ENCODE peak calls at places on chromosome 6, in ten cellular contexts. E is aorta, P is Right ventricle myocardium inferior, C is fibroblast of the conjunctiva, Y is NCI-H2029, H is NCI-H510A, R is germinal center, A is neural progenitor cell, Z is HS-27A, B is gastrocnemius medialis. K is an unnamed sample.

GRCh38 chr6:118739976-118740771 is 88.8 kb upstream of the CEP85L start:
- DNase-seq in P (no peak), A (no peak), Y (no peak), E (no peak), H (no peak), Z (peak), B (no peak), R (no peak), C (no peak), K (no peak)

GRCh38 chr6:121504227-121504626 is 68.8 kb downstream of the GJA1 start:
- DNase-seq in H (no peak), A (no peak), C (peak), E (no peak), Y (no peak), B (no peak), P (no peak), R (no peak), Z (no peak), K (no peak)

GRCh38 chr6:16438677-16439615 is 200.6 kb downstream of the GMPR start:
- DNase-seq in A (no peak), Y (no peak), E (no peak), H (no peak), C (peak), Z (peak), P (no peak), B (no peak), R (no peak), K (no peak)

GRCh38 chr6:1738682-1739081 is 129.0 kb downstream of the FOXC1 start:
- DNase-seq in R (no peak), E (no peak), C (no peak), H (no peak), A (no peak), B (no peak), Y (no peak), Z (no peak), P (no peak), K (no peak)

GRCh38 chr6:116019428-116019827 is 41.3 kb downstream of the FRK start:
- DNase-seq in B (no peak), A (no peak), C (no peak), Z (no peak), E (no peak), H (no peak), R (peak), Y (no peak), P (no peak), K (no peak)

GRCh38 chr6:98560418-98560817 is 274.0 kb upstream of the POU3F2 start:
- DNase-seq in P (no peak), C (no peak), R (no peak), H (no peak), Z (no peak), A (no peak), B (no peak), E (no peak), Y (no peak), K (no peak)

GRCh38 chr6:52577022-52577777 is at the start of gene TRAM2:
- DNase-seq in B (peak), C (peak), R (peak), P (peak), Y (peak), E (peak), A (peak), H (peak), Z (peak), K (peak)

GRCh38 chr6:142842423-142843261 is 102.3 kb downstream of the HIVEP2 start:
- DNase-seq in P (no peak), R (no peak), Y (no peak), C (no peak), B (no peak), A (no peak), E (no peak), Z (no peak), H (no peak), K (no peak)

GRCh38 chr6:132511159-132511835 is 1.6 kb downstream of the STX7 start:
- DNase-seq in C (no peak), Z (no peak), R (no peak), E (peak), P (no peak), B (peak), H (no peak), A (no peak), Y (no peak), K (no peak)

GRCh38 chr6:85810558-85810957 is 167.9 kb upstream of the SYNCRIP start:
- DNase-seq in Z (no peak), H (no peak), E (no peak), C (no peak), B (no peak), P (no peak), R (no peak), A (no peak), Y (no peak), K (no peak)

GRCh38 chr6:38776515-38776914 is 61.4 kb downstream of the DNAH8 start:
- DNase-seq in E (no peak), P (no peak), R (no peak), Z (no peak), A (no peak), C (no peak), H (no peak), B (no peak), Y (no peak), K (no peak)

GRCh38 chr6:104414723-104415122 is 445.0 kb downstream of the HACE1 start:
- DNase-seq in C (no peak), P (no peak), Y (no peak), B (no peak), R (no peak), H (no peak), A (no peak), E (no peak), Z (no peak), K (no peak)

GRCh38 chr6:131159578-131159977 is 24.3 kb downstream of the AKAP7 start:
- DNase-seq in B (no peak), Z (no peak), R (no peak), C (peak), A (no peak), E (no peak), H (no peak), Y (no peak), P (no peak), K (peak)

GRCh38 chr6:74826318-74826717 is 379.5 kb downstream of the COL12A1 start:
- DNase-seq in B (no peak), R (no peak), Y (no peak), Z (no peak), A (no peak), E (no peak), C (no peak), P (no peak), H (no peak), K (no peak)

GRCh38 chr6:32842021-32842650 is 1.7 kb downstream of the PSMB8 start:
- DNase-seq in E (no peak), H (no peak), P (no peak), B (no peak), Z (no peak), Y (no peak), R (no peak), A (no peak), C (no peak), K (no peak)

GRCh38 chr6:52324239-52324638 is 37.7 kb upstream of the PAQR8 start:
- DNase-seq in Z (no peak), C (no peak), B (no peak), P (no peak), H (no peak), E (no peak), Y (no peak), R (no peak), A (no peak), K (no peak)

GRCh38 chr6:150266309-150266708 is 102.5 kb upstream of the IYD start:
- DNase-seq in B (no peak), Z (no peak), H (no peak), C (no peak), E (no peak), Y (no peak), P (no peak), R (no peak), A (no peak), K (no peak)

GRCh38 chr6:75130784-75131183 is 75.1 kb downstream of the COL12A1 start:
- DNase-seq in H (no peak), B (peak), Z (no peak), P (no peak), Y (no peak), C (peak), R (no peak), E (no peak), A (no peak), K (no peak)

GRCh38 chr6:16049178-16049577 is 79.7 kb upstream of the MYLIP start:
- DNase-seq in R (no peak), A (no peak), C (no peak), Y (no peak), E (no peak), Z (peak), H (no peak), P (no peak), B (no peak), K (no peak)

GRCh38 chr6:151060096-151060741 is 179.5 kb upstream of the AKAP12 start:
- DNase-seq in R (no peak), B (no peak), H (no peak), A (no peak), E (no peak), Y (no peak), Z (peak), P (no peak), C (peak), K (peak)

GRCh38 chr6:21603516-21603952 is 10.0 kb downstream of the SOX4 start:
- DNase-seq in C (no peak), A (no peak), P (no peak), Z (no peak), B (no peak), H (no peak), Y (no peak), E (no peak), R (no peak), K (no peak)

GRCh38 chr6:112899541-112899940 is 552.4 kb downstream of the RFPL4B start:
- DNase-seq in Y (no peak), H (no peak), R (no peak), P (no peak), B (no peak), Z (no peak), E (no peak), A (no peak), C (no peak), K (no peak)

GRCh38 chr6:127855542-127856159 is 45.2 kb downstream of the THEMIS start:
- DNase-seq in B (no peak), E (no peak), P (no peak), Z (no peak), H (no peak), Y (no peak), C (peak), R (no peak), A (peak), K (no peak)

GRCh38 chr6:133919362-133919761 is 30.4 kb downstream of the TCF21 start:
- DNase-seq in H (no peak), E (no peak), Y (no peak), Z (no peak), C (no peak), P (no peak), R (no peak), A (no peak), B (no peak), K (no peak)

GRCh38 chr6:128882991-128883571 is at the start of gene LAMA2:
- DNase-seq in P (peak), Y (no peak), R (no peak), H (peak), E (peak), C (peak), B (peak), A (peak), Z (no peak), K (peak)

GRCh38 chr6:60671369-60671768 is 1614.7 kb downstream of the KHDRBS2 start:
- DNase-seq in H (no peak), E (no peak), R (no peak), Z (no peak), Y (no peak), C (no peak), A (no peak), P (no peak), B (no peak), K (no peak)

GRCh38 chr6:31579546-31580445 is 2.4 kb downstream of the LTB start:
- DNase-seq in B (no peak), R (no peak), H (no peak), Y (no peak), C (no peak), E (no peak), A (no peak), Z (no peak), P (no peak), K (no peak)

GRCh38 chr6:75147512-75147911 is 58.3 kb downstream of the COL12A1 start:
- DNase-seq in C (no peak), A (no peak), R (no peak), E (no peak), Z (no peak), H (no peak), Y (no peak), B (no peak), P (no peak), K (no peak)

GRCh38 chr6:143999406-143999805 is 8.7 kb downstream of the PLAGL1 start:
- DNase-seq in B (no peak), H (no peak), E (no peak), Z (peak), P (no peak), A (no peak), C (peak), Y (no peak), R (no peak), K (no peak)

GRCh38 chr6:75568100-75568499 is 33.6 kb upstream of the SENP6 start:
- DNase-seq in Y (no peak), Z (no peak), B (no peak), H (no peak), R (no peak), C (no peak), P (no peak), A (no peak), E (no peak), K (no peak)

GRCh38 chr6:149964243-149965190 is 774 bp downstream of the ULBP1 start:
- DNase-seq in B (no peak), A (peak), E (no peak), C (no peak), Z (no peak), H (no peak), P (no peak), Y (no peak), R (peak), K (no peak)

GRCh38 chr6:134373282-134373922 is 55.5 kb upstream of the SGK1 start:
- DNase-seq in Y (no peak), B (peak), R (peak), A (no peak), P (no peak), C (peak), E (peak), Z (no peak), H (no peak), K (peak)

GRCh38 chr6:31083742-31084354 is 28.5 kb downstream of the C6orf15 start:
- DNase-seq in R (peak), C (peak), A (peak), B (peak), P (no peak), Y (no peak), H (no peak), Z (peak), E (peak), K (no peak)

GRCh38 chr6:35262596-35262995 is 3.1 kb downstream of the ZNF76 start:
- DNase-seq in B (no peak), H (no peak), C (no peak), P (no peak), E (no peak), R (no peak), A (no peak), Y (no peak), Z (no peak), K (no peak)

GRCh38 chr6:132199343-132199742 is 201.9 kb downstream of the MOXD1 start:
- DNase-seq in R (no peak), P (no peak), A (no peak), E (no peak), Z (peak), C (peak), B (no peak), Y (no peak), H (no peak), K (no peak)

GRCh38 chr6:105005446-105005845 is 48.5 kb downstream of the LIN28B start:
- DNase-seq in P (no peak), C (no peak), A (no peak), B (no peak), E (no peak), Z (no peak), Y (no peak), H (no peak), R (no peak), K (no peak)

GRCh38 chr6:137001287-137001976 is 43.3 kb downstream of the IL20RA start:
- DNase-seq in A (peak), E (no peak), R (no peak), P (no peak), H (no peak), Z (no peak), Y (peak), B (no peak), C (no peak), K (no peak)